ENCODE peak calls at places on chromosomes 11 and 22, in seven cellular contexts. A is CD8-positive, alpha-beta memory T cell; S is A673; D is trophoblast cell; C is aorta; T is Karpas-422; Q is HAP-1. M is an unnamed sample.
A peak's percentile ranks its signal among the peaks of the same experiment; 100 is the strongest.

GRCh38 chr22:29788339-29789279 is 21.4 kb downstream of the UQCR10 start:
- DNase-seq in C (no peak), S (no peak), T (no peak), D (peak; percentile 57), A (no peak), Q (no peak), M (peak; percentile 8)

GRCh38 chr11:65789230-65790103 is 2.6 kb downstream of the OVOL1 start:
- DNase-seq in D (no peak), T (no peak), A (no peak), S (no peak), C (no peak), Q (no peak), M (peak; percentile 88)

GRCh38 chr11:87892291-87892690 is 283.0 kb downstream of the RAB38 start:
- DNase-seq in A (no peak), Q (no peak), S (peak; percentile 68), T (no peak), D (no peak), C (no peak), M (no peak)

GRCh38 chr11:68370211-68371111 is 58.1 kb downstream of the LRP5 start:
- DNase-seq in Q (no peak), S (no peak), D (peak; percentile 74), T (peak; percentile 83), C (peak; percentile 77), A (no peak), M (peak; percentile 82)

GRCh38 chr11:75273989-75274391 is 33.4 kb downstream of the TPBGL start:
- DNase-seq in D (no peak), Q (peak; percentile 3), T (no peak), A (no peak), S (no peak), C (peak; percentile 59), M (peak; percentile 66)

GRCh38 chr11:69325446-69325845 is 31.5 kb downstream of the MYEOV start:
- DNase-seq in D (no peak), T (no peak), C (no peak), S (no peak), Q (no peak), A (no peak), M (no peak)

GRCh38 chr11:27330633-27331270 is 32.3 kb downstream of the CCDC34 start:
- DNase-seq in Q (no peak), A (no peak), D (no peak), S (no peak), T (no peak), C (no peak), M (no peak)

GRCh38 chr11:34305095-34305692 is 52.6 kb downstream of the ABTB2 start:
- DNase-seq in C (no peak), S (no peak), T (no peak), D (no peak), A (no peak), Q (no peak), M (no peak)

GRCh38 chr22:44365832-44366231 is 53.1 kb upstream of the SHISAL1 start:
- DNase-seq in D (no peak), T (no peak), Q (no peak), C (peak; percentile 38), A (no peak), S (no peak), M (no peak)

GRCh38 chr11:76327223-76327622 is 53.7 kb downstream of the THAP12 start:
- DNase-seq in Q (no peak), C (no peak), T (no peak), A (no peak), D (no peak), S (no peak), M (no peak)

GRCh38 chr22:20249797-20250354 is 18.2 kb downstream of the RTN4R start:
- DNase-seq in Q (no peak), T (no peak), D (no peak), S (no peak), C (no peak), A (no peak), M (no peak)

DNA sequence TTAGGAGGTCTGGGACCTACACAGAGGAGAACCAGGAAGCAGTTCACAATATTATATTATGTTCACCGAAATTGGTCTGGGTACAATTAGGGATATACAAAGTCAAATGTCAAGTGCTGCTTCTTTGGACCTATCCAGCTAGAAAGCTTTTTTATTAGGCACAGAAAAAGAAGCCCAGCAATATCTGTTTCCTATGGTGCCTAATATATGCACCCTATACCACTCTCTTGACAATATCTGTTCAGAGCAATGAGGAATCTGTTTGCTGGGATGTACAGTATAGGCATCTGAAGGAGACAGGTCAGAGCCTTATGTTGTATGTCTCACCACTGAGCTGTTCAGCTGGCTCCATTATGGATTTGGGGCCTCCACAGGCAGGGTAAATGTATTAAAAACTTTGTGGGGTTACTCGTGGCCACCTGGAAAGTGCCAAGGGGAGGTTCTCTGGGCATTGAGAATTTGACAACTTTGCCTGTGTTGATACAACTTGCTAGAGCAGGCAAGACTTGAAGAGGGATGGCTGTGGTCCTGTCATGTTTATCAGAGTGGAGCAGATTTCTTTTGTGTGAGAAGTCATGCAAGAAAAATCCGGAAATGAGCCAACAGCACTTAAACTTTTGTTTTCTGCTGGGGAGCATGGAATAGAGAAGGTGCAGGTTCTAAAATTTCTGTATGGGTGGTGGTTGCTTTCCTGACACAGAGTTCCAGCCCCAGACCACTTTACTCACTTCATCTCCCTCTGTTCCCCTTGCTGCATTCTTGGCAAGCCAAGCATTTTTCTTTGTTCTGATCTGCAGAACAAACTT is 10.1 kb downstream of the STIM1 start:
- DNase-seq in T (no peak), A (no peak), Q (no peak), S (no peak), C (no peak), D (peak; percentile 66), M (peak; percentile 65)
- H3K4me1 ChIP-seq in T (peaks cover 19% of the 10 kb centered on the region), A (peaks cover 91% of the 10 kb centered on the region), Q (no peaks in the 10 kb centered on the region), S (no peaks in the 10 kb centered on the region), C (peaks cover 10% of the 10 kb centered on the region), D (peaks cover 16% of the 10 kb centered on the region), M (peaks cover 21% of the 10 kb centered on the region)

GRCh38 chr22:17116931-17117330 is 4.2 kb downstream of the TMEM121B start:
- DNase-seq in S (no peak), C (no peak), A (no peak), Q (no peak), T (no peak), D (no peak), M (peak; percentile 69)

GRCh38 chr22:17117400-17117799 is 3.8 kb downstream of the TMEM121B start:
- DNase-seq in S (no peak), Q (no peak), A (no peak), C (peak; percentile 68), T (no peak), D (no peak), M (peak; percentile 75)

GRCh38 chr22:17117890-17118289 is 3.3 kb downstream of the TMEM121B start:
- DNase-seq in C (peak; percentile 0), Q (no peak), T (no peak), A (no peak), D (no peak), S (no peak), M (peak; percentile 15)

GRCh38 chr22:17119481-17120202 is 1.5 kb downstream of the TMEM121B start:
- DNase-seq in D (peak; percentile 57), T (peak; percentile 78), C (peak; percentile 71), A (no peak), Q (peak; percentile 53), S (peak; percentile 23), M (peak; percentile 69)

DNA sequence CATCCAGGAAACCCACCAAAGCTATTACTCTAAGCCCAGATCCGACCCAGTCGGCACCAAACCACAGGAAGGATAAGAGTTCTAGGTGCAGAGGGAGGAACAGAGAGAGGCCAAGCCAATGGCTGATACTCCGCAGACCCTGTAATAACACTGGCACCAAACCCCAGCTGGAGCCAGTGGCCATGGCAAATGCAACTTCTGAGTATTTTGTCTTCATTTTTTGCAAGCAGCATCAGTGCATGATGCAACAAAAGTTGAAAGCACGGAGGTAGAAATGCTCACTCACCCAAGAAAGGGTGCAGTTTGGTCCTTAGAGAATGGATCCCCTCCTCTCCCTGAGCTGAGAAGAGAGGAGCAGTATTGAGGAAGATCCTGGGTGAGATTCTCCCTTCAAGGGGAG is 2.8 kb downstream of the TMEM121B start:
- DNase-seq in Q (no peak), S (no peak), T (no peak), D (no peak), C (peak; percentile 9), A (no peak), M (peak; percentile 74)
- H3K27me3 ChIP-seq in Q (no peaks in the 10 kb centered on the region), S (no peaks in the 10 kb centered on the region), T (no peaks in the 10 kb centered on the region), D (no peaks in the 10 kb centered on the region), C (no peaks in the 10 kb centered on the region), A (peaks cover 13% of the 10 kb centered on the region), M (peaks cover 34% of the 10 kb centered on the region)

GRCh38 chr11:29446132-29446531 is 570.7 kb downstream of the KCNA4 start:
- DNase-seq in T (no peak), S (no peak), Q (no peak), A (no peak), D (no peak), C (no peak), M (no peak)

GRCh38 chr11:29452131-29452530 is 564.7 kb downstream of the KCNA4 start:
- DNase-seq in A (no peak), D (no peak), C (no peak), Q (no peak), T (no peak), S (no peak), M (no peak)

GRCh38 chr11:29448246-29448877 is 568.5 kb downstream of the KCNA4 start:
- DNase-seq in D (peak; percentile 16), A (no peak), S (peak; percentile 44), Q (peak; percentile 23), C (no peak), T (peak; percentile 66), M (no peak)

GRCh38 chr11:29447821-29448220 is 569.0 kb downstream of the KCNA4 start:
- DNase-seq in C (no peak), S (no peak), Q (no peak), D (no peak), T (no peak), A (no peak), M (no peak)

DNA sequence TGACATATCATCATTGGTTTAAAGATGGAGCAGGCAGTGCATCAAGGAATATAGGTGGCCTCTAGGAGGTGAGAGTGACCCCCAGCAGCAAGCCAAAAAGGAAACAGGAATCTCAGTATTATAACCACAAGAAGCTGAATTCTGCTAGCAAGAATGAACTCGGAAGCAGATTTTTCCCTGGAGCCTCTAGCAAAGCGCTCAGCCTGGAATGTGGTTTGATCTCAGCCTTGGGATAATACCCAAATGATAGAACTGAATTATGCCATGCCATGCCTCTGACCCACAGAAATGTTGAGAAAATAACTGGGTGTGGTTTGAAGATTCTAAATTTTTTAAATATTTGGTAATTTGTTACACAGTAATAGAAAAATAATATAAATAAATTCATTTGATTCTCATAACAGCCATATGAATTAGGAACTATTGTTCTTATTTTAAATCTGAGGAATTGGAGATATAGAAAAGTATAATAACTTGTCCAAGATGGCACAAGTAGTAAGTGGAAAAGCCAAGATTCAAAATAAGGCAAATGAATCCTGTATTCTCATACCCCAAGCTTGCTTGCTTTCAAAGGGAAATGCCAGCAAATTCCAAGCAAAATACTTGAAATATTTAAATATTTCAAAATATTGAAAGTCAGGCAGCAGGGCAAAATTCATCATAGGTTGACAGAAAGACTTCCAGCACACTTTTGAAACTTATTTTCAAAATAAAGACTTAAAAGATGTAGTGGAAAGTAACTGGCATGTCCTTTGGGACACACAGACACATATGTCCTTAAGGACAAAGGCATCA is 567.4 kb downstream of the KCNA4 start:
- DNase-seq in T (no peak), C (no peak), D (peak; percentile 55), Q (no peak), S (no peak), A (no peak), M (peak; percentile 69)
- H3K4me3 ChIP-seq in T (no peak overlapping the region), C (no peak overlapping the region), D (no peak overlapping the region), Q (no peak overlapping the region), S (no peak overlapping the region), A (no peak overlapping the region), M (no peak overlapping the region)

DNA sequence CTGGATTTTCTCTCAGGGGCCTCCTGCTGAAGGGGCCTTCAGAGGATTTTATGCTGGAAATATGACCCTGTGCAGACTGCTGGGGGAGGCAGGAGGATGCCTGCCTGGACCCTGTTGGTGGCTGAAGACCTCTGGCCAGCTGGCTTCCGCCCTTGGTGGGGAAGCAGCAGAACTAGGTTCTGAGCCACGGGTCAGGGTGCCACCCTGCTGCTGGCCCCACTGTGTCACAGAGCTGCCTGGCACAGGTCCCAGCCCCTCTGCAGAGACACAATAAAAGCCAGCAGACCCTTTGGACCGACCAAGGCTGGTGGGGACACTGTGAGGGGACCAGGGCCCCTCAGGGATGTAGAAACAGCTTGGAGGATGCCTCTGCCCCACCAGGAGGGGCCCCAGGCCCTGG is 6.9 kb upstream of the SREBF2 start:
- DNase-seq in S (no peak), Q (no peak), C (no peak), D (no peak), T (no peak), A (no peak), M (no peak)
- H3K4me1 ChIP-seq in S (peaks cover 10% of the 10 kb centered on the region), Q (peaks cover 6% of the 10 kb centered on the region), C (no peaks in the 10 kb centered on the region), D (peaks cover 11% of the 10 kb centered on the region), T (peaks cover 7% of the 10 kb centered on the region), A (no peaks in the 10 kb centered on the region), M (peaks cover 25% of the 10 kb centered on the region)